ENCODE peak calls at places on chromosomes 2 and 18, in six cellular contexts. B is neural progenitor cell, K is heart left ventricle, F is upper lobe of right lung, Z is pancreas, D is PC-3. R is an unnamed sample. For H3K27me3, H3K36me3 and H3K4me1, the result is how much of the 10 kb centered on the place peaks cover.

GRCh38 chr2:239273280-239274234 is 127.3 kb downstream of the HDAC4 start:
- DNase-seq in B (no peak), K (peak), F (peak), Z (no peak), D (no peak), R (no peak)

GRCh38 chr2:239954166-239955085 is 70.7 kb downstream of the NDUFA10 start:
- DNase-seq in B (no peak), K (no peak), F (no peak), Z (no peak), D (no peak), R (no peak)

GRCh38 chr18:74633652-74634352 is 36.1 kb downstream of the ZNF407 start:
- DNase-seq in B (no peak), K (no peak), F (no peak), Z (no peak), D (peak), R (no peak)

GRCh38 chr2:6069354-6069753 is 377.2 kb downstream of the SOX11 start:
- DNase-seq in B (peak), K (no peak), F (no peak), Z (no peak), D (no peak), R (no peak)

GRCh38 chr18:75086494-75087034 is 122.4 kb downstream of the PTGR3 start:
- DNase-seq in B (no peak), K (no peak), F (no peak), Z (no peak), D (no peak), R (no peak)

GRCh38 chr2:239942090-239942489 is 83.1 kb downstream of the NDUFA10 start:
- DNase-seq in B (no peak), K (no peak), F (peak), Z (no peak), D (no peak), R (no peak)

GRCh38 chr2:142130111-142131015 is 453 bp downstream of the LRP1B start:
- DNase-seq in B (peak), K (peak), F (peak), Z (peak), D (peak), R (peak)

GRCh38 chr2:25251461-25252273 is 83.3 kb upstream of the POMC start:
- DNase-seq in B (no peak), K (peak), F (peak), Z (peak), D (peak), R (peak)

GRCh38 chr2:222722327-222722946 is 51.0 kb downstream of the MOGAT1 start:
- DNase-seq in B (no peak), K (no peak), F (no peak), Z (no peak), D (no peak), R (no peak)

GRCh38 chr2:224956706-224957105 is 85.6 kb downstream of the DOCK10 start:
- DNase-seq in B (no peak), K (no peak), F (no peak), Z (no peak), D (no peak), R (no peak)

GRCh38 chr2:219442206-219443015 is 7.8 kb downstream of the SPEG start:
- DNase-seq in B (peak), K (peak), F (no peak), Z (no peak), D (no peak), R (no peak)

GRCh38 chr2:142425551-142425950 is 294.7 kb upstream of the LRP1B start:
- DNase-seq in B (no peak), K (no peak), F (no peak), Z (no peak), D (no peak), R (no peak)

GRCh38 chr18:58456625-58457024 is 172.3 kb downstream of the ALPK2 start:
- DNase-seq in B (no peak), K (no peak), F (no peak), Z (no peak), D (no peak), R (no peak)

GRCh38 chr2:119691651-119692245 is 12.7 kb downstream of the TMEM177 start:
- DNase-seq in B (no peak), K (no peak), F (no peak), Z (no peak), D (no peak), R (no peak)

GRCh38 chr2:224561234-224562005 is 23.7 kb downstream of the CUL3 start:
- DNase-seq in B (no peak), K (no peak), F (no peak), Z (no peak), D (no peak), R (no peak)

GRCh38 chr18:9557250-9557943 is 57.0 kb downstream of the PPP4R1 start:
- DNase-seq in B (no peak), K (no peak), F (no peak), Z (no peak), D (no peak), R (no peak)

GRCh38 chr2:98693477-98693876 is 37.5 kb downstream of the MGAT4A start:
- DNase-seq in B (no peak), K (no peak), F (no peak), Z (no peak), D (no peak), R (no peak)

GRCh38 chr2:190679813-190680591 is 31.1 kb downstream of the NAB1 start:
- DNase-seq in B (peak), K (peak), F (peak), Z (peak), D (peak), R (no peak)

GRCh38 chr18:47990981-47991380 is 60.5 kb upstream of the SMAD2 start:
- DNase-seq in B (no peak), K (no peak), F (no peak), Z (no peak), D (no peak), R (no peak)

GRCh38 chr2:23112517-23112916 is 272.5 kb upstream of the KLHL29 start:
- DNase-seq in B (no peak), K (no peak), F (no peak), Z (no peak), D (no peak), R (no peak)

GRCh38 chr2:121128741-121129659 is 156.0 kb downstream of the TFCP2L1 start:
- DNase-seq in B (peak), K (no peak), F (peak), Z (peak), D (peak), R (peak)

GRCh38 chr2:98025481-98026037 is 29.8 kb upstream of the TMEM131 start:
- DNase-seq in B (no peak), K (no peak), F (no peak), Z (no peak), D (no peak), R (no peak)

GRCh38 chr2:122451040-122451439 is 695.6 kb downstream of the TSN start:
- DNase-seq in B (peak), K (no peak), F (no peak), Z (no peak), D (peak), R (no peak)

DNA sequence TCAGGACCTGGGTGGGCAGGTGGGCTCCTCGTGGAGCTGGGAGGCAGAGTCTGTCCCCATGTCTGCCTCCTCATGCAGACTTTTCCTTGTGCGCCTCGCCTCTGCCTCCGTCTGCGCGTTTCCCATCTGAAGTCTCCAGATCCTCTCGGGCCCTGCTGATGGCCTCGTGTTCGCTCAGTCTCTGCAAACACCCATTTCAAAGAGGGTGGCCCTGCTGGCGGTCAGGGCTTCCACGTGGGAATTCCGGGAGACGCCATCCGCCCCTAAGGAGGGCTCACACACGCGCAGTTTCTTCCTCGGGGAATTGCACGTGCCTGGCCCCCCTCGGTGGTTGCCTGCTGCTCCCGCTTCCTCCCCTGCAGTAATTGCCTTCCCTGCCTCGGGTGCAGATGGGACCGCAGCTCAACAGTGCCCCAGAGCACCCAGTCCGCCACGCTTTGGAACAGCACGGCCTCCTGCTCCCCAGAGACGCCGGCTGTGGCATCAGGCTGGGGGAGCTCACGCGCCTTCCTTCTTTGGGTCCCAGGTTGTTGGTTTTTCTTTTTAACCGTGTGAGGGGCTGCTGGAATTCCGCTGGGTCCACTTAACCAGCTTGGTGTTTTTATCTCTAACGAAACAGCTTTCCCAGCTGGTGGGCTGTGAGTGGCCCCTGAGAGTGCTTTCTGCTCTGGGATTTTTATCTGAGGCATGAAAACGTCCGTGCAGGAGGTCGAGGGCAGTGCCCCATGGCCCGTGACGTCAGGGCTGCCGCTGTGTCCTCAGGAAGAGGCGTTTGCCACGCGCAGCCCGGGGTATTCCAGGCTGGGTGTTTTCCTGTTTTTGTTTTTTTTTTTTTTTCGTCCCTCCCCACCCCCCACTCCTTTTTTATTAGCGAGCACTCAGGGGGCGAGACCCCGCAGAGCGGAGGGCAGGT is 16.1 kb downstream of the NFATC1 start:
- DNase-seq in B (no peak), K (peak), F (peak), Z (peak), D (no peak), R (no peak)
- H3K27me3 ChIP-seq in B (under half), K (under half), F (under half), Z (under half), D (under half), R (under half)

DNA sequence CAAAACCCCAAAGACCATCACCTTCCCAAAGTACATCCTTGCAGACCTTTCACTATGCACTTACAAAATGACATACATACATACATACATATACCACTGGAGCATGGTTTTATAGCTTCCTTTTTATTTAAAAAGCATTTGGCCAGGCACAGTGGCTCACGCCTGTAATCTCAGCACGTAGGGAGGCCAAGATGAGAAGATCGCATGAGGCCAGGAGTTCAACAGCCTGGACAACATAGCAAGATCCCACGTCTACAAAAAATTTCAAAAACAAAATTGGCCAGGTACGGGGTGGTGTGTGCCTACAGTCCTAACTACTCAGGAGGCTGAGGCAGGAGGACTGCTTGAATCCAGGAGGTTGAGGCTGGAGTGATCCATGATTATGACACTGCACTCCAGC is 29.9 kb upstream of the ADAM17 start:
- DNase-seq in B (no peak), K (no peak), F (no peak), Z (no peak), D (no peak), R (no peak)
- H3K36me3 ChIP-seq in B (under half), K (half or more), F (half or more), Z (under half), D (half or more), R (half or more)

GRCh38 chr2:212811946-212812345 is 273.3 kb upstream of the ERBB4 start:
- DNase-seq in B (no peak), K (no peak), F (no peak), Z (no peak), D (no peak), R (no peak)

GRCh38 chr2:212815453-212815852 is 276.9 kb upstream of the ERBB4 start:
- DNase-seq in B (no peak), K (no peak), F (no peak), Z (no peak), D (no peak), R (no peak)

GRCh38 chr2:212814941-212815340 is 276.3 kb upstream of the ERBB4 start:
- DNase-seq in B (no peak), K (no peak), F (no peak), Z (no peak), D (no peak), R (no peak)

GRCh38 chr2:212816267-212816666 is 277.7 kb upstream of the ERBB4 start:
- DNase-seq in B (no peak), K (no peak), F (no peak), Z (no peak), D (no peak), R (no peak)

GRCh38 chr2:212811036-212811805 is 272.6 kb upstream of the ERBB4 start:
- DNase-seq in B (no peak), K (no peak), F (no peak), Z (no peak), D (no peak), R (no peak)
- H3K4me1 ChIP-seq in B (under half), K (under half), F (under half), Z (under half), D (under half), R (under half)

DNA sequence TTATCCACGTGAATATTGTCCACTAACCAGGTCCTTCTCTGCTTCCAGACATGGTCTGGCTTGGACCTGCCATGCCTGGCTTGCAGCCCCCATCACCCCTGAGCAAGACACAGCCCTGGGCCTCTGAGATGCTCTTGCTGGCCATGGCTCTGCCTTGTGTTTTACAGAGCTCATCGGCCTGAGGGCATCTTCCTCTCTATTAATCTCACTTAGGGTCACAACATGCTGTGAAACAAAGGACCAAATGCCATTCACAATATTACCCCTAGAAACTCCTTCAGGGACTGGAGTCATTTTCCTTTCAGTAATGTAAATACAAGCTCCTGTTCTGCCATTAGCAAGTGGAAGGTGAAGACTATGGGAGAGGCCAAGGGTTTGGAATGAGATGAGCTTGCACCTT is 6.8 kb upstream of the TPO start:
- DNase-seq in B (no peak), K (no peak), F (no peak), Z (no peak), D (no peak), R (no peak)
- H3K27me3 ChIP-seq in B (under half), K (under half), F (under half), Z (under half), D (half or more), R (under half)

DNA sequence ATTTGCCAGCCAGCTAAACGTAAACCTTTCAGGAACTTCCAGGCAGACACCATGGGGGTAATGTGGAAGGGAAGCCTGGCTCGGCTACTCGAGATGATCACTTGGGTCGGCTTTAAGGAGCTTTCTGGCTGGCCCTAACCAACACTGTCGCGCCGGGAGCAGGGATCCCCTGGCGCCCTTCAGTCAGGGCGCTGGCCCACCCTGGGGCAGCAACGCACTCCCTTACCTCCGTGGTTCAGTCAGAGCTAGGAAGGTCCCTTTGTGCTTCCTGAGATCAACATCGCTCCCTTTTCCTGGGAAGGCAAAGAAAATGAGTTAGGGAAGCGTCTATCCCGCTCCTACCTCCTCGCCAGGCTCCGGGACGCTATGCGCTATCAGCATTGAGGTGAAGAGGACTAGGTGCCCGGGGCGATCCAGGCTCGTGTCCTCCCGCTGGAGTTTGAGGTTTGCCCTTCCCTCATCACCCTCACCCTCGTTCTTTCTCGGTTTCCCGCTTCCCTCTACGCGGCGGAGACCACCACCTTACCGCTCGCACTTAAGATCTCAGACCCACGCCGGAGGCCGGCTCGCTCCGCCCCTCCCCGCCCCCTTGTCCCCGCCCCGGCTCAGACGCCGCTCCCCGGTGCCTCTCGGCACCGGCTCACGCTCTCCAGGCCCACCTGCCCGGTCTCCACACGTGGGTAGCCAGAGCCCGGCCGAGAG is 449 bp upstream of the ATRAID start:
- DNase-seq in B (no peak), K (no peak), F (no peak), Z (peak), D (no peak), R (no peak)
- H3K36me3 ChIP-seq in B (under half), K (under half), F (under half), Z (under half), D (under half), R (under half)

DNA sequence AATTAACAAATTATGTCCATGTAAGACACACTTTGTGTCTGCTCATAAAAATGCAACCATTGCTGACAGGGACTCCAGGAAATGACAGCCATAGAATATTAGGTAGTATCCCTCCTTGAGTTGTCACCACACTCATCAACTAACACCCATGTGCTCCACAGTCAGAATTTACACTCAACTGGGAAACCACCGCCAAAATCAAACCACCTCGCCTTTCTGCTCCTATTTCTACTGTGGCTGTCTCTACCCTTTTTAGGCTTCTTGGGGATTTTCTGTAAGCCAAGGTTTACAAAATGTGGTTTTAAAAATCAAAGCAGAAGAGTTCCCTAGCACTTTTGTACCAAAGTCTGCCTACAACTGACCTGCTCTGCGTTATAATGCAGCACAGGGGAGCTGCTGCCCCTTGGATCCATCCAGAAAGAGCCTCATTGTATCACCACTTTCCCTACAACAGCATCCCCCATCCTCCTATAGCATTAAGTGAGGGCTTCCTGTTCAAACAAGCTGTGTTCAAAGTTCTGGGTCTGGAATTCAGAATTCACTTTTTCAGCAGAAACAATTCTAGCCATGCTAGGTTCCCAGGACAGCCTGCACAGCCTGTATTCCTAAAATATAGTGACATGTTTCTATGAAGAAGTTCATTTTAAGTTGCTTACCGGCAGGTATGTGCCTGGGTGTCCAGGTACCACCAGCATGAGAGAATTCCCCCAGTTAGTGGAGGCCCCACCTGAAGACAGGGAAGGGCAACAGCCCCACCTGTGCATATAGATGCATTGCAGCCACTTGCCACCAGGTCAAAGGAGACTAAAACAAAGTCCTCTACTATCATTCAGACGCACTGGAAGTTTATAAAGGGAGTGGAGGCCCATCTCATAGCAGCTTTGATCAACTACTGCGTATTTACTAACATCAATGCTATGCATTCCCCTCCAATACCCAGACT is 104.3 kb downstream of the MYO5B start:
- DNase-seq in B (no peak), K (no peak), F (no peak), Z (no peak), D (no peak), R (no peak)
- H3K4me1 ChIP-seq in B (under half), K (under half), F (under half), Z (under half), D (under half), R (under half)

GRCh38 chr18:62258606-62259005 is 66.5 kb upstream of the TNFRSF11A start:
- DNase-seq in B (no peak), K (no peak), F (no peak), Z (no peak), D (no peak), R (no peak)
- H3K27me3 ChIP-seq in B (under half), K (under half), F (under half), Z (under half), D (under half), R (under half)